ENCODE peak calls at places on chromosome 13, in ten cellular contexts. D, G, R, O, Z, U, S, H, I and F are unnamed samples.

GRCh38 chr13:41250993-41251392 is 12.4 kb downstream of the MTRF1 start:
- DNase-seq in S (no peak), Z (no peak), H (no peak), I (no peak), D (no peak), R (no peak), G (no peak), O (no peak), U (no peak), F (no peak)

GRCh38 chr13:39734952-39735351 is 79.5 kb downstream of the COG6 start:
- DNase-seq in R (no peak), O (no peak), Z (no peak), H (no peak), D (no peak), S (no peak), I (no peak), G (no peak), U (no peak), F (no peak)

GRCh38 chr13:38661276-38661675 is 25.6 kb upstream of the FREM2 start:
- DNase-seq in H (no peak), D (no peak), I (peak; percentile 58), U (no peak), G (no peak), S (no peak), Z (no peak), O (no peak), R (no peak), F (no peak)

GRCh38 chr13:20412761-20413355 is 112.8 kb downstream of the CRYL1 start:
- DNase-seq in I (peak; percentile 20), S (no peak), G (no peak), O (no peak), D (no peak), Z (no peak), R (peak; percentile 33), H (no peak), U (no peak), F (no peak)

GRCh38 chr13:111460548-111461444 is 140.4 kb downstream of the TEX29 start:
- DNase-seq in R (peak; percentile 4), O (no peak), G (peak; percentile 50), Z (no peak), I (peak; percentile 78), D (peak; percentile 3), S (peak; percentile 31), H (no peak), U (no peak), F (no peak)

GRCh38 chr13:93765811-93766210 is 539.2 kb downstream of the GPC6 start:
- DNase-seq in R (no peak), D (no peak), S (no peak), H (no peak), Z (no peak), O (no peak), U (no peak), I (no peak), G (no peak), F (no peak)

GRCh38 chr13:31940076-31940475 is 91.5 kb upstream of the FRY start:
- DNase-seq in H (no peak), R (no peak), I (no peak), U (no peak), O (no peak), S (no peak), D (no peak), G (no peak), Z (no peak), F (no peak)

GRCh38 chr13:94703721-94704314 is 8.5 kb downstream of the SOX21 start:
- DNase-seq in D (no peak), S (no peak), U (no peak), O (no peak), H (no peak), G (peak; percentile 28), R (no peak), I (no peak), Z (no peak), F (no peak)

GRCh38 chr13:38902551-38902950 is 88.1 kb downstream of the STOML3 start:
- DNase-seq in R (peak; percentile 69), S (no peak), G (no peak), Z (no peak), D (no peak), H (peak; percentile 72), O (no peak), I (no peak), U (no peak), F (no peak)

GRCh38 chr13:29954082-29955043 is 103.9 kb upstream of the UBL3 start:
- DNase-seq in U (peak; percentile 68), H (no peak), Z (no peak), I (no peak), S (no peak), O (no peak), R (no peak), D (no peak), G (no peak), F (no peak)

GRCh38 chr13:112688560-112689497 is 1.0 kb upstream of the ATP11A start:
- DNase-seq in Z (no peak), U (peak; percentile 34), R (no peak), G (no peak), H (no peak), D (peak; percentile 1), S (no peak), I (peak; percentile 46), O (peak; percentile 90), F (no peak)

GRCh38 chr13:80877944-80878241 is 537.0 kb upstream of the SPRY2 start:
- DNase-seq in I (no peak), H (no peak), U (no peak), Z (no peak), R (no peak), D (no peak), S (no peak), G (no peak), O (no peak), F (no peak)

GRCh38 chr13:80873589-80873988 is 532.7 kb upstream of the SPRY2 start:
- DNase-seq in U (no peak), G (no peak), H (peak; percentile 56), I (no peak), R (peak; percentile 62), D (no peak), O (no peak), S (no peak), Z (no peak), F (no peak)

GRCh38 chr13:80881495-80882482 is 540.9 kb upstream of the SPRY2 start:
- DNase-seq in D (no peak), Z (no peak), O (no peak), U (no peak), I (no peak), R (peak; percentile 91), H (no peak), G (no peak), S (no peak), F (no peak)

GRCh38 chr13:80871481-80871880 is 530.6 kb upstream of the SPRY2 start:
- DNase-seq in G (no peak), I (no peak), Z (no peak), U (no peak), H (no peak), R (peak; percentile 91), S (no peak), O (no peak), D (no peak), F (no peak)

DNA sequence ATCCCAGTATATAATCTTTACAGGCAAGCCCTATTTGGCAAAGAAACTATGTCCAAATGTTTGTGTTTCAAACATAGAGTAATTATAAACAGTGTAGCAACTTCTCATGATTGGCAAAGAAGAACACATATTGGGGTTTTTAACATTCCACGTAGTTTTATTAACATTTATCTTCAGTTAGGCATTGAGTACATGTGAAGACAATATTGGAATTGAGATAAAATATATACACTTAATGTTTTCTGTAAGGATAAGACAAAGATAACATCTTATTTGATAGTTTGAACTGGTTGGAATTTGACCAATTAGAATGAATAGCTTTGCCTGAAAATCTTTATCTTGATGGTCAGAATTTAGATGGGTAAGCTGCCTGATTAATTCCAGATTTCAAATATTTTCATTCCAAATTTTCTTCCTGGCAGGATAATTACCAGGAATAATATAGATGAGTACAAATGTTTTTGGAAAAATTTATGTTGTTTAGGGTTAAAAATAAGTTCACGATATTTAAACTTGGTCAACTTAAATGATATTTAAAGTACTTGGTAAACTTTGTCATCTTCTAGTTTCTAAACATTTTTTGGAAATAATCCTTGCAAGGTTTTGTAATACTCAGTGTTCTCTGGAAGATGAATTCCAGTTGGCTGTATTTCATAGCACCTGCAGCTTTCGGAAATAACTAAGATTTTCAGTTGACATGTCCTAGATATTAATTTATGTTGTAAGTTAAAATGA is 536.5 kb upstream of the SPRY2 start:
- DNase-seq in I (no peak), G (no peak), S (no peak), H (no peak), O (no peak), Z (no peak), U (no peak), D (no peak), R (no peak), F (no peak)
- H3K4me3 ChIP-seq in I (no peak overlapping the region), G (no peak overlapping the region), S (no peak overlapping the region), H (no peak overlapping the region), O (no peak overlapping the region), Z (no peak overlapping the region), U (no peak overlapping the region), D (no peak overlapping the region), R (no peak overlapping the region), F (no peak overlapping the region)

GRCh38 chr13:36875955-36876354 is 44.1 kb downstream of the SMAD9 start:
- DNase-seq in U (no peak), S (no peak), I (no peak), Z (no peak), O (no peak), G (peak; percentile 41), R (no peak), D (no peak), H (no peak), F (no peak)
- H3K36me3 ChIP-seq in U (no peaks in the 10 kb centered on the region), S (peaks cover 62% of the 10 kb centered on the region), I (no peaks in the 10 kb centered on the region), Z (no peaks in the 10 kb centered on the region), O (no peaks in the 10 kb centered on the region), G (peaks cover 17% of the 10 kb centered on the region), R (no peaks in the 10 kb centered on the region), D (peaks cover 9% of the 10 kb centered on the region), H (no peaks in the 10 kb centered on the region), F (peaks cover 83% of the 10 kb centered on the region)

DNA sequence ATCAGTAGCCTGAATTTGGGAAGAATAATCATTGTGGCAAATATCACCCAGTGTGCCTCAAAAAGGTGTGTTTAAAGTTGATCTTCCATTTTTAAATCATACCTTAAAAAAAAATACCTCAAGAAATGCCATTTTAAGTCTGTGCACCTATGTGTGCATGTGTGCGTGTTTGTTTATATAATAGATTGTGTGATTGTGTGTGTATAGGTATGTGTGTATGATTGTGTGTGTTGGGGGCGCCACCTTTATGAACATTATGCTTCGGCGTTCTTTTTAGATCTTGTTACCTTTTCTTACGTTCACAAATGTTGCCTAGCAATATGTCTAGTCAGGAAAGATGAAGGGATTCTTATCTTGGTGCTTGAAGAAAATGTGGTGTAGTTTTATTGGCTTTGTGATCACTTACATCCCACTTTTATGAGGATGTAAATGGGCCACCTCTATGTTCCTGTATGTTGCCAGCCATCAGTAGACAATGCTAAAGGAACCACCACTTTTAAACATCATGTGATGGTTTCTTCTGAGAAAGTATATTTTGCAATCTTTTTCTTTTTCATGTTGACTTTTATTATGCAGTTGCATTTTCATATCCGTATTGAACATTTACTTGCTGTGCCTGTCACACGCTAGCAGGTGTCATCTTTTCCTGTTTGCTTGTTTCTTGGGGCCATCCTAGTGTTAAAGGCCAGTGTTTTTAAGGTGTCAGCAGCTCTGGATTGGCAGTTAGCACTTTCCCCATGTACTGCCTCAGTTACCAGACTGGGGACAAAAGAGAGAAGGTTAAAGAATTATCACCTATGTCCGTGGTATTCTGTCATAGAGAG is 2.2 kb upstream of the IRS2 start:
- DNase-seq in U (no peak), R (no peak), O (no peak), H (peak; percentile 75), I (no peak), S (no peak), G (no peak), Z (no peak), D (no peak), F (no peak)
- H3K4me3 ChIP-seq in U (no peak overlapping the region), R (no peak overlapping the region), O (no peak overlapping the region), H (peak overlapping the region; percentile 90), I (no peak overlapping the region), S (no peak overlapping the region), G (no peak overlapping the region), Z (no peak overlapping the region), D (no peak overlapping the region), F (no peak overlapping the region)

GRCh38 chr13:24894972-24895300 is 131.0 kb downstream of the RNF17 start:
- DNase-seq in I (no peak), H (no peak), R (no peak), S (no peak), G (no peak), O (no peak), U (no peak), Z (no peak), D (no peak), F (no peak)
- H3K36me3 ChIP-seq in I (no peaks in the 10 kb centered on the region), H (no peaks in the 10 kb centered on the region), R (peaks cover 1% of the 10 kb centered on the region), S (peaks cover 61% of the 10 kb centered on the region), G (peaks cover 15% of the 10 kb centered on the region), O (peaks cover 4% of the 10 kb centered on the region), U (no peaks in the 10 kb centered on the region), Z (peaks cover 27% of the 10 kb centered on the region), D (peaks cover 80% of the 10 kb centered on the region), F (peaks cover 32% of the 10 kb centered on the region)